ENCODE peak calls at places on chromosomes 2 and 18, in seven cellular contexts. O, U, H, D, M, T and G are unnamed samples.

GRCh38 chr2:22981785-22982184 is 403.2 kb upstream of the KLHL29 start:
- DNase-seq in O (no peak), U (no peak), H (no peak), D (no peak), M (no peak), T (no peak), G (no peak)

GRCh38 chr2:190791347-190791982 is 89.2 kb upstream of the GLS start:
- DNase-seq in O (no peak), U (peak), H (no peak), D (peak), M (peak), T (peak), G (peak)

GRCh38 chr2:96839288-96839874 is 4.4 kb downstream of the ANKRD23 start:
- DNase-seq in O (no peak), U (peak), H (no peak), D (peak), M (no peak), T (no peak), G (no peak)

GRCh38 chr2:121925466-121925865 is 170.0 kb downstream of the TSN start:
- DNase-seq in O (no peak), U (no peak), H (no peak), D (no peak), M (no peak), T (peak), G (no peak)

GRCh38 chr2:46462936-46463335 is 16.4 kb upstream of the TMEM247 start:
- DNase-seq in O (no peak), U (no peak), H (no peak), D (no peak), M (no peak), T (no peak), G (no peak)

GRCh38 chr2:44746856-44747612 is 194.5 kb upstream of the SIX3 start:
- DNase-seq in O (no peak), U (no peak), H (no peak), D (no peak), M (no peak), T (peak), G (no peak)

GRCh38 chr18:40531061-40531460 is 1424.0 kb upstream of the PIK3C3 start:
- DNase-seq in O (no peak), U (no peak), H (no peak), D (no peak), M (no peak), T (no peak), G (no peak)

GRCh38 chr2:238308177-238308576 is 12.1 kb upstream of the TRAF3IP1 start:
- DNase-seq in O (no peak), U (no peak), H (no peak), D (no peak), M (no peak), T (no peak), G (no peak)

GRCh38 chr2:42963452-42964068 is 171.2 kb upstream of the HAAO start:
- DNase-seq in O (no peak), U (no peak), H (no peak), D (no peak), M (no peak), T (no peak), G (no peak)

GRCh38 chr2:56230171-56230570 is 46.4 kb downstream of the CCDC85A start:
- DNase-seq in O (no peak), U (no peak), H (no peak), D (no peak), M (no peak), T (peak), G (no peak)

GRCh38 chr2:225070811-225071210 is 28.5 kb upstream of the DOCK10 start:
- DNase-seq in O (no peak), U (no peak), H (no peak), D (no peak), M (no peak), T (no peak), G (peak)

GRCh38 chr2:60484080-60484737 is 69.2 kb downstream of the BCL11A start:
- DNase-seq in O (peak), U (no peak), H (no peak), D (no peak), M (no peak), T (no peak), G (no peak)

GRCh38 chr18:57974585-57974984 is 69.4 kb upstream of the NEDD4L start:
- DNase-seq in O (no peak), U (no peak), H (no peak), D (no peak), M (no peak), T (no peak), G (no peak)

GRCh38 chr2:215764441-215765048 is 248.8 kb downstream of the MREG start:
- DNase-seq in O (no peak), U (no peak), H (no peak), D (no peak), M (no peak), T (peak), G (no peak)

GRCh38 chr2:42848270-42848669 is 55.9 kb upstream of the HAAO start:
- DNase-seq in O (no peak), U (no peak), H (no peak), D (no peak), M (no peak), T (no peak), G (no peak)

GRCh38 chr2:49255325-49256023 is 101.2 kb upstream of the FSHR start:
- DNase-seq in O (peak), U (no peak), H (no peak), D (no peak), M (peak), T (peak), G (no peak)

GRCh38 chr18:6194640-6195039 is 220.1 kb downstream of the L3MBTL4 start:
- DNase-seq in O (no peak), U (no peak), H (no peak), D (no peak), M (no peak), T (no peak), G (no peak)

GRCh38 chr18:79867666-79868065 is 69.9 kb downstream of the KCNG2 start:
- DNase-seq in O (no peak), U (no peak), H (no peak), D (no peak), M (no peak), T (no peak), G (peak)

GRCh38 chr2:68225119-68225632 is 27.2 kb downstream of the PPP3R1 start:
- DNase-seq in O (peak), U (no peak), H (peak), D (peak), M (peak), T (peak), G (peak)

GRCh38 chr2:198597648-198598047 is 793.3 kb downstream of the PLCL1 start:
- DNase-seq in O (no peak), U (no peak), H (no peak), D (no peak), M (no peak), T (no peak), G (no peak)

GRCh38 chr2:15984367-15985255 is 44.3 kb downstream of the MYCN start:
- DNase-seq in O (no peak), U (no peak), H (no peak), D (no peak), M (no peak), T (no peak), G (peak)

GRCh38 chr2:58866040-58866439 is 624.9 kb upstream of the FANCL start:
- DNase-seq in O (peak), U (no peak), H (no peak), D (no peak), M (no peak), T (no peak), G (no peak)

DNA sequence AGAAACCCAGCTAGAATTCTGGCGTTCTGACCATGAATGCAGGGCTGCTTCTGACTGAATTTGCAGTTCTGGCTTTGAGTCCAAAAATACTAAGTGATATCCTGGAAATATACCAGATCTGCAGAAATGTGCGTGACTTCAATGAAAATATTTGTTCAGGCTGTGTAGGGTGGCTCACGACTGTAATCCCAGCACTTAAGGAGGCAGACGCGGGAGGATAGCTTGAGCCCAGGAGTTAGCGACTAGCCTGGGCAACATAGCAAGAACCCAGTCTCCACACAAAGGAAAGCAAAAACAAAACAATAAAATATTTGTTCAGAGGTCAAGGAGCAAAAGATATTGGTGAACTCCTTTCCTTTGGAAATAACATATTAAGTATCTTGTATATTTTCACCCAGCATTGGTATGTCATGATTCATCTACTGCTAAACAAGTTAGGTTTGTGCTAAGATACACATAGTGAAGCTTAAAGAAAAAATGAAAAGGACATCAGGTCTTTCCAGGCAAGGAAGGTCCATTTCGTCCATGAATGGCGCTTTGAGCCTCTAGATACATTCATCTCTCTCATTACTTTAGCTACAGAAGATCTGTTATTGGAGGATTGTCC is 239.2 kb downstream of the CMPK2 start:
- DNase-seq in O (no peak), U (no peak), H (no peak), D (no peak), M (no peak), T (peak), G (no peak)
- H3K27ac ChIP-seq in O (no peak), U (no peak), H (no peak), D (no peak), M (no peak), T (no peak), G (no peak)

GRCh38 chr2:149329470-149330126 is 789 bp upstream of the LYPD6 start:
- DNase-seq in O (peak), U (no peak), H (peak), D (no peak), M (peak), T (peak), G (no peak)
- H3K4me3 ChIP-seq in O (peak), U (no peak), H (peak), D (peak), M (peak), T (peak), G (peak)

GRCh38 chr2:230457793-230458192 is 41.8 kb downstream of the SP100 start:
- DNase-seq in O (no peak), U (no peak), H (no peak), D (no peak), M (no peak), T (no peak), G (no peak)

GRCh38 chr2:230455005-230455684 is 39.1 kb downstream of the SP100 start:
- DNase-seq in O (no peak), U (no peak), H (no peak), D (no peak), M (no peak), T (no peak), G (no peak)

GRCh38 chr2:230459213-230459612 is 43.2 kb downstream of the SP100 start:
- DNase-seq in O (no peak), U (no peak), H (no peak), D (no peak), M (no peak), T (no peak), G (no peak)

DNA sequence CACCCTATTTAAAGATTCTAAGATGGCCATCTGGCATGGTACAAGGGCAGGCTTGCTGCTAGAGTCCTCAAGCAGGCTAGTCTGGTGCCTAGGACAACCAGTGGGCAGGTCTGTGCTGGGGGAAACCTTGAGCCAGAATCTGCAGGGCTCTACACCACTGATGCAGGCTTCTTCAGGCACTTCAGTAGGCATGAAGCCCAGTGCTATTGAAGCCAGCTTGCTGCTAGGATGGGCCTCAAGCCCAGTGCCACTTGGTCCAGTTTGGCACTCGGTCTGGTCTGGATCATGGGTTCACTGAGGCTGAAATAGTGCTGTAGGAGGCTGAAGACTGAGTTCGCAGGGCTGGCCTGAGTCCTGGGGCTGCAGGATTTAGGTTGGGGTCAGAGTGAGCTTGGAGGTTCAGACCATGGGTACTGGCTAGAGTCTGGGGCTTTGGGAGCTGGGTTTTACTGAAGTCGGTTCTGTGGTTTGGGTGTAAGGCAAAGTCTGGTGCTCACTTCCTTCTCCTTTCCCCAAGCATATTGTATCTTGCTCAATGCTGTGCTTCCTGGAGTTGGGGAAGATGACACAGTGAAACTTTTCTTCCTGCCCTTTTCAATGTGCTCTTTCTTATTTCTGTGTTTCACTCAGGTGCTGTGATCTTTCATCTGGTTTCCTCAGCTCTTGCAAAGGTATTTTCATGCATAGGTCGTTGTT is 41.2 kb downstream of the SP100 start:
- DNase-seq in O (no peak), U (no peak), H (no peak), D (no peak), M (no peak), T (no peak), G (no peak)
- H3K27ac ChIP-seq in O (no peak), U (no peak), H (no peak), D (no peak), M (no peak), T (no peak), G (no peak)

GRCh38 chr2:74691955-74692354 is 37.9 kb downstream of the SEMA4F start:
- DNase-seq in O (no peak), U (no peak), H (no peak), D (no peak), M (no peak), T (no peak), G (no peak)
- H3K4me3 ChIP-seq in O (no peak), U (no peak), H (no peak), D (no peak), M (no peak), T (no peak), G (no peak)